ENCODE peak calls at places on chromosomes 16 and 17, in eight cellular contexts. M is neural progenitor cell, C is DND-41, T is GM23338, W is uterus, B is foreskin fibroblast, N is BJ, J is spleen. F is an unnamed sample.
A peak's percentile ranks its signal among the peaks of the same experiment; 100 is the strongest.

GRCh38 chr17:4332296-4332970 is 34.0 kb downstream of the UBE2G1 start:
- DNase-seq in M (peak; percentile 33), C (no peak), T (peak; percentile 42), W (no peak), B (peak; percentile 36), N (no peak), J (no peak), F (peak; percentile 11)

GRCh38 chr17:64152428-64153125 is 22.6 kb upstream of the ERN1 start:
- DNase-seq in M (no peak), C (no peak), T (no peak), W (no peak), B (no peak), N (no peak), J (no peak), F (no peak)

GRCh38 chr17:9907883-9908648 is 3.0 kb upstream of the RCVRN start:
- DNase-seq in M (no peak), C (no peak), T (no peak), W (no peak), B (no peak), N (no peak), J (peak; percentile 43), F (no peak)

GRCh38 chr17:67606471-67606870 is 111.3 kb upstream of the NOL11 start:
- DNase-seq in M (no peak), C (no peak), T (no peak), W (peak; percentile 42), B (no peak), N (no peak), J (no peak), F (peak; percentile 75)

GRCh38 chr16:89860747-89861304 is 12.6 kb upstream of the TCF25 start:
- DNase-seq in M (peak; percentile 72), C (peak; percentile 73), T (peak; percentile 88), W (peak; percentile 50), B (peak; percentile 75), N (no peak), J (peak; percentile 94), F (peak; percentile 42)

GRCh38 chr16:85689285-85689949 is 663 bp upstream of the GINS2 start:
- DNase-seq in M (no peak), C (no peak), T (peak; percentile 35), W (no peak), B (no peak), N (no peak), J (peak; percentile 78), F (no peak)

GRCh38 chr16:55976815-55977214 is 101.6 kb upstream of the CES5A start:
- DNase-seq in M (no peak), C (no peak), T (no peak), W (no peak), B (no peak), N (no peak), J (no peak), F (no peak)

GRCh38 chr17:39027037-39027436 is 59.8 kb upstream of the FBXO47 start:
- DNase-seq in M (peak; percentile 66), C (peak; percentile 18), T (peak; percentile 84), W (peak; percentile 52), B (peak; percentile 52), N (no peak), J (no peak), F (no peak)

GRCh38 chr17:29125651-29126050 is 54.5 kb downstream of the MYO18A start:
- DNase-seq in M (no peak), C (no peak), T (no peak), W (no peak), B (no peak), N (no peak), J (no peak), F (no peak)

GRCh38 chr17:29126268-29126923 is 53.8 kb downstream of the MYO18A start:
- DNase-seq in M (no peak), C (no peak), T (no peak), W (no peak), B (no peak), N (no peak), J (no peak), F (no peak)

GRCh38 chr17:29124931-29125270 is 55.3 kb downstream of the MYO18A start:
- DNase-seq in M (no peak), C (no peak), T (no peak), W (no peak), B (peak; percentile 46), N (no peak), J (no peak), F (no peak)

GRCh38 chr17:29129731-29130130 is 50.5 kb downstream of the MYO18A start:
- DNase-seq in M (no peak), C (no peak), T (no peak), W (no peak), B (no peak), N (no peak), J (no peak), F (no peak)

GRCh38 chr17:29127840-29128239 is 52.4 kb downstream of the MYO18A start:
- DNase-seq in M (peak; percentile 30), C (no peak), T (no peak), W (no peak), B (no peak), N (no peak), J (no peak), F (no peak)
- H3K4me3 ChIP-seq in M (no peak overlapping the region), C (no peak overlapping the region), T (no peak overlapping the region), W (no peak overlapping the region), B (no peak overlapping the region), N (no peak overlapping the region), J (no peak overlapping the region), F (no peak overlapping the region)

DNA sequence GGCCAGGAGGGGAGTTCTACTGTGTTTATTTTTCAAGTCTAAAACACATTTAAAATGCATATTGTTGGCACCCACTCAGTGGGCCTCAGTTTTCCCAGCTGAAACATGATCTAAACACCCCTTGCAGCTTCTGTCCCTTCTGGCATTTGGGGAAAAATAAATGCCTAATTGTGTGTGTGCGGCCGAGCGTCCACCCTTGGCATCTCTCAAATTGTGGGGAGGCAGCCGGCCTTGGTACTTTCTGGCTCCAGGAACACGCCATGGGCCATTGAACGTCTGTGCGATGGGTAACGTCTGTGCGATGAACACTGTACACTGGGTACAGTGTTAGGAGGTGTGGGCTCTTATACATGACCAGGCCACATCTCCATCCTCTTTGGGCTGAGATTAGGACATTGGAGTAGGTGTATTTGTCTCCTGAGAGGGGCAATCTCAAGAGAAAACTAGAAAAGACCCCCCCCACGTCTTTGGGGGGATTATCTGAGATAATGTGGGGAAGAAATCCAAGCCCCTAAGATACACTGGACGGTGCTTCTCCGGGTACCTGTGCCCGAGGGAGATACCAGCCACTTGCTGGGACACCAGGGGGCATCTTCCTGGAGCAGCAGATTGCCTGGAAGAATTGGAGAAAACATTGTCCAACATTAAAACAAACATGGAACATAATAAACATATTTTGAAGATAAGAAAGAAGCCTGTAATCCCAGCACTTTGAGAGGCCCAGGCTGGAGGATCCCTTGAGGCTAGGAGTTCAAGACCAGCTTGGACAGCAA is 54.9 kb downstream of the RAB11FIP4 start:
- DNase-seq in M (no peak), C (no peak), T (no peak), W (no peak), B (peak; percentile 31), N (no peak), J (no peak), F (no peak)
- TF ChIP-seq CTCF in M (peak; percentile 10), C (no peak), T (no peak), W (no peak), B (peak; percentile 12), N (peak; percentile 22), J (no peak), F (peak; percentile 44)

GRCh38 chr16:1379863-1380174 is 28.1 kb downstream of the GNPTG start:
- DNase-seq in M (no peak), C (no peak), T (peak; percentile 83), W (no peak), B (no peak), N (no peak), J (peak; percentile 85), F (no peak)
- H3K4me3 ChIP-seq in M (peak overlapping the region; percentile 80), C (no peak overlapping the region), T (peak overlapping the region; percentile 86), W (no peak overlapping the region), B (peak overlapping the region; percentile 11), N (peak overlapping the region; percentile 24), J (peak overlapping the region; percentile 57), F (peak overlapping the region; percentile 22)

GRCh38 chr17:11874756-11875155 is 122.5 kb downstream of the ZNF18 start:
- DNase-seq in M (no peak), C (no peak), T (no peak), W (no peak), B (no peak), N (no peak), J (no peak), F (no peak)

GRCh38 chr17:11869680-11870394 is 127.4 kb downstream of the ZNF18 start:
- DNase-seq in M (no peak), C (no peak), T (no peak), W (no peak), B (no peak), N (no peak), J (no peak), F (no peak)

DNA sequence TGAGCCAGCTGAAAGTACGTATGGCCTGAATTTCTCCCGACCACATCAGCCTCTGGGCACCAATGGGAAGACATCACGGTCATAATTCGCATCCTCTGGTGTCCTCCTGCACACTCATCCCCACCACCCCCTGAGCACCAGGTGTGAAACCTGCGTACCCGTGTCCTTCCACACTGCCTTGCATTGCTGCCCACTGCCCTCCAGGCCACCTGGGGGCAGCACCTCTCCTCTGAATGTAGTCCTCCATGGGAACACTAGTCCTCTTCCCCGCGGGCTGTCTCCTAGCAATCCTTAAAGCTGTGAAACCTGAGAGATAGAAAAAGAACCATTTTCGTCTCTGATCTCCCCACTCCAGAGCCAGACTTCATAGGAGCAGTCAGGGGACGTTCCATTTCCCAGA is 125.5 kb downstream of the ZNF18 start:
- DNase-seq in M (no peak), C (no peak), T (no peak), W (no peak), B (no peak), N (no peak), J (no peak), F (no peak)
- TF ChIP-seq CTCF in M (no peak), C (peak; percentile 23), T (peak; percentile 15), W (no peak), B (no peak), N (no peak), J (no peak), F (no peak)

DNA sequence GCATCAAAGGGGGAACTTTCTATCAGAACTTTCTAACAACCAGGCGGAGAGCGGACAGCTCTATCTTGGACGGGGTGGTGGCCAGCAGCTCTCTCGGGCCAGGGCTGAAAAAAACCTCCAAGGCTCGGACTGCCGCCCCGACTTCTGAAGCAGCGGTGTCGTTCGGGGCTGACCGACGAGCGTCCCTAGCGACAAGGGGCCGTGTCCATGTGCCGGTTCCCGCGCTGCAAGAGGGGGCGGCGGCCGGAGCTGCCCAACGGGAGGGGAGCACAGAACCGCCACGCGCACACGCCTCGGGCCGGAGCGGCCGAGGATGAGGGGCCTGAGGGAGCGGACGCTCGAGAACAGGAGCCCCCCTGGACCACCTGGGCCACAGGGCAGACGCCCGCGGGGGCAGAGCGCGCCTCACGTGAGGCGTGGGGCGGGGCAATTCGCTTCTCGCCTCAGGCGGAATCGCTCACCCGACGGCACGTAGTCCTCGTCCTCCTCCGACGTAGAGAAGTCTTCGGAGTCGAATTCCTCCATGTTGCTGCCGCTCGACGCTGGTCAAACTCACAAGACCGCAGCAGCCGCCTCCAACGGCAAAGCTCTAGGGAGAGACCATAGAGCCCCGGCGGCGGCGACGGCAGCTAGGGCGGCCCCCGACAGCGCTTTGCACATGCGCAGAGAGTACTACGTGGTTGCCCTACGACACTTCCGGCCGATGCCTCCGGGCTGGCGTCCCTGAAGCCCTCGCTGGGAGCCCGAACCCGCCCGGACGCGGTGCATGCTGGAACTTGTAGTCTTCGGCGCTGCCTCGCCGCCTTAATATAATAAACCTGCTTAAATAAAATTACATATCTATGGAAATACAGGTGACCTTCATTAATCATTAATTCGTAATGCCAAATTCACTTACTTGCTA is at the start of gene CFDP1:
- DNase-seq in M (peak; percentile 99), C (peak; percentile 95), T (peak; percentile 98), W (peak; percentile 96), B (peak; percentile 98), N (peak; percentile 52), J (peak; percentile 99), F (peak; percentile 89)
- H3K4me3 ChIP-seq in M (peak within 1 kb of the TSS; percentile 57), C (peak within 1 kb of the TSS; percentile 67), T (peak within 1 kb of the TSS; percentile 58), W (peak within 1 kb of the TSS; percentile 83), B (peak within 1 kb of the TSS; percentile 70), N (peak within 1 kb of the TSS; percentile 99), J (peak within 1 kb of the TSS; percentile 78), F (peak within 1 kb of the TSS; percentile 80)

GRCh38 chr16:70529051-70529777 is 5.6 kb downstream of the SF3B3 start:
- DNase-seq in M (no peak), C (no peak), T (peak; percentile 46), W (no peak), B (peak; percentile 79), N (peak; percentile 26), J (no peak), F (peak; percentile 51)
- TF ChIP-seq CTCF in M (peak; percentile 60), C (peak; percentile 63), T (peak; percentile 63), W (no peak), B (peak; percentile 43), N (peak; percentile 54), J (peak; percentile 40), F (peak; percentile 44)

F was measured in brain microvascular endothelial cell.